ENCODE peak calls at places on chromosomes 5 and 9, in eight cellular contexts. One of them, this sample, is unnamed.

GRCh38 chr5:11527994-11528393 is 376.3 kb downstream of the CTNND2 start:
- DNase-seq in HFFc6: no peak
- DNase-seq in ELF-1: no peak
- DNase-seq in activated CD4-positive, alpha-beta T cell treated with anti-CD3 and anti-CD28 coated beads for 36 hours: no peak
- DNase-seq in stimulated activated CD8-positive, alpha-beta memory T cell treated with anti-CD3 and anti-CD28 coated beads, Interleukin-15, amount 100 ng/mL, for 48 hours: no peak
- DNase-seq in CD8-positive, alpha-beta memory T cell: no peak
- DNase-seq in GM12865: no peak
- DNase-seq in activated CD4-positive, CD25-positive, alpha-beta regulatory T cell: no peak
- DNase-seq in this sample: no peak

GRCh38 chr9:23496827-23497226 is 329.2 kb downstream of the ELAVL2 start:
- DNase-seq in CD8-positive, alpha-beta memory T cell: no peak
- DNase-seq in activated CD4-positive, CD25-positive, alpha-beta regulatory T cell: no peak
- DNase-seq in GM12865: no peak
- DNase-seq in HFFc6: no peak
- DNase-seq in activated CD4-positive, alpha-beta T cell treated with anti-CD3 and anti-CD28 coated beads for 36 hours: no peak
- DNase-seq in stimulated activated CD8-positive, alpha-beta memory T cell treated with anti-CD3 and anti-CD28 coated beads, Interleukin-15, amount 100 ng/mL, for 48 hours: no peak
- DNase-seq in ELF-1: no peak
- DNase-seq in this sample: no peak

GRCh38 chr5:91586232-91586631 is 203.1 kb upstream of the ARRDC3 start:
- DNase-seq in stimulated activated CD8-positive, alpha-beta memory T cell treated with anti-CD3 and anti-CD28 coated beads, Interleukin-15, amount 100 ng/mL, for 48 hours: no peak
- DNase-seq in activated CD4-positive, alpha-beta T cell treated with anti-CD3 and anti-CD28 coated beads for 36 hours: no peak
- DNase-seq in ELF-1: no peak
- DNase-seq in activated CD4-positive, CD25-positive, alpha-beta regulatory T cell: no peak
- DNase-seq in GM12865: no peak
- DNase-seq in CD8-positive, alpha-beta memory T cell: no peak
- DNase-seq in HFFc6: no peak
- DNase-seq in this sample: no peak

GRCh38 chr5:73897886-73898285 is 271.9 kb downstream of the ARHGEF28 start:
- DNase-seq in stimulated activated CD8-positive, alpha-beta memory T cell treated with anti-CD3 and anti-CD28 coated beads, Interleukin-15, amount 100 ng/mL, for 48 hours: no peak
- DNase-seq in HFFc6: no peak
- DNase-seq in activated CD4-positive, alpha-beta T cell treated with anti-CD3 and anti-CD28 coated beads for 36 hours: no peak
- DNase-seq in GM12865: no peak
- DNase-seq in activated CD4-positive, CD25-positive, alpha-beta regulatory T cell: no peak
- DNase-seq in ELF-1: no peak
- DNase-seq in CD8-positive, alpha-beta memory T cell: no peak
- DNase-seq in this sample: no peak

GRCh38 chr5:92505145-92505544 is 1075.9 kb downstream of the NR2F1-AS1 start:
- DNase-seq in HFFc6: no peak
- DNase-seq in activated CD4-positive, CD25-positive, alpha-beta regulatory T cell: no peak
- DNase-seq in ELF-1: no peak
- DNase-seq in stimulated activated CD8-positive, alpha-beta memory T cell treated with anti-CD3 and anti-CD28 coated beads, Interleukin-15, amount 100 ng/mL, for 48 hours: no peak
- DNase-seq in CD8-positive, alpha-beta memory T cell: no peak
- DNase-seq in activated CD4-positive, alpha-beta T cell treated with anti-CD3 and anti-CD28 coated beads for 36 hours: no peak
- DNase-seq in GM12865: no peak
- DNase-seq in this sample: peak

GRCh38 chr5:9283021-9283420 is 262.9 kb downstream of the SEMA5A start:
- DNase-seq in CD8-positive, alpha-beta memory T cell: no peak
- DNase-seq in HFFc6: peak
- DNase-seq in stimulated activated CD8-positive, alpha-beta memory T cell treated with anti-CD3 and anti-CD28 coated beads, Interleukin-15, amount 100 ng/mL, for 48 hours: no peak
- DNase-seq in ELF-1: no peak
- DNase-seq in activated CD4-positive, alpha-beta T cell treated with anti-CD3 and anti-CD28 coated beads for 36 hours: no peak
- DNase-seq in activated CD4-positive, CD25-positive, alpha-beta regulatory T cell: no peak
- DNase-seq in GM12865: no peak
- DNase-seq in this sample: no peak

GRCh38 chr5:133675376-133676154 is 63.2 kb upstream of the FSTL4 start:
- DNase-seq in ELF-1: no peak
- DNase-seq in GM12865: no peak
- DNase-seq in activated CD4-positive, CD25-positive, alpha-beta regulatory T cell: no peak
- DNase-seq in HFFc6: no peak
- DNase-seq in CD8-positive, alpha-beta memory T cell: no peak
- DNase-seq in stimulated activated CD8-positive, alpha-beta memory T cell treated with anti-CD3 and anti-CD28 coated beads, Interleukin-15, amount 100 ng/mL, for 48 hours: no peak
- DNase-seq in activated CD4-positive, alpha-beta T cell treated with anti-CD3 and anti-CD28 coated beads for 36 hours: no peak
- DNase-seq in this sample: no peak

GRCh38 chr9:104557179-104557634 is 11.8 kb upstream of the OR13C8 start:
- DNase-seq in activated CD4-positive, CD25-positive, alpha-beta regulatory T cell: no peak
- DNase-seq in GM12865: no peak
- DNase-seq in HFFc6: no peak
- DNase-seq in CD8-positive, alpha-beta memory T cell: no peak
- DNase-seq in ELF-1: peak
- DNase-seq in activated CD4-positive, alpha-beta T cell treated with anti-CD3 and anti-CD28 coated beads for 36 hours: no peak
- DNase-seq in stimulated activated CD8-positive, alpha-beta memory T cell treated with anti-CD3 and anti-CD28 coated beads, Interleukin-15, amount 100 ng/mL, for 48 hours: no peak
- DNase-seq in this sample: no peak

GRCh38 chr5:179154991-179155955 is 95.1 kb downstream of the ZNF354C start:
- DNase-seq in activated CD4-positive, CD25-positive, alpha-beta regulatory T cell: no peak
- DNase-seq in GM12865: no peak
- DNase-seq in HFFc6: no peak
- DNase-seq in CD8-positive, alpha-beta memory T cell: no peak
- DNase-seq in stimulated activated CD8-positive, alpha-beta memory T cell treated with anti-CD3 and anti-CD28 coated beads, Interleukin-15, amount 100 ng/mL, for 48 hours: no peak
- DNase-seq in activated CD4-positive, alpha-beta T cell treated with anti-CD3 and anti-CD28 coated beads for 36 hours: peak
- DNase-seq in ELF-1: no peak
- DNase-seq in this sample: no peak

GRCh38 chr9:70614786-70615565 is 200.5 kb upstream of the KLF9 start:
- DNase-seq in activated CD4-positive, alpha-beta T cell treated with anti-CD3 and anti-CD28 coated beads for 36 hours: no peak
- DNase-seq in ELF-1: no peak
- DNase-seq in activated CD4-positive, CD25-positive, alpha-beta regulatory T cell: no peak
- DNase-seq in GM12865: no peak
- DNase-seq in HFFc6: no peak
- DNase-seq in stimulated activated CD8-positive, alpha-beta memory T cell treated with anti-CD3 and anti-CD28 coated beads, Interleukin-15, amount 100 ng/mL, for 48 hours: no peak
- DNase-seq in CD8-positive, alpha-beta memory T cell: no peak
- DNase-seq in this sample: no peak

GRCh38 chr9:92151691-92152393 is 36.6 kb upstream of the SPTLC1 start:
- DNase-seq in activated CD4-positive, CD25-positive, alpha-beta regulatory T cell: no peak
- DNase-seq in ELF-1: peak
- DNase-seq in activated CD4-positive, alpha-beta T cell treated with anti-CD3 and anti-CD28 coated beads for 36 hours: no peak
- DNase-seq in stimulated activated CD8-positive, alpha-beta memory T cell treated with anti-CD3 and anti-CD28 coated beads, Interleukin-15, amount 100 ng/mL, for 48 hours: no peak
- DNase-seq in GM12865: no peak
- DNase-seq in HFFc6: peak
- DNase-seq in CD8-positive, alpha-beta memory T cell: no peak
- DNase-seq in this sample: peak

GRCh38 chr5:100898504-100899346 is 4.4 kb downstream of the ST8SIA4 start:
- DNase-seq in CD8-positive, alpha-beta memory T cell: no peak
- DNase-seq in ELF-1: no peak
- DNase-seq in GM12865: peak
- DNase-seq in activated CD4-positive, alpha-beta T cell treated with anti-CD3 and anti-CD28 coated beads for 36 hours: no peak
- DNase-seq in activated CD4-positive, CD25-positive, alpha-beta regulatory T cell: no peak
- DNase-seq in HFFc6: no peak
- DNase-seq in stimulated activated CD8-positive, alpha-beta memory T cell treated with anti-CD3 and anti-CD28 coated beads, Interleukin-15, amount 100 ng/mL, for 48 hours: no peak
- DNase-seq in this sample: no peak

GRCh38 chr5:108311682-108312081 is 70.2 kb downstream of the FBXL17 start:
- DNase-seq in HFFc6: no peak
- DNase-seq in stimulated activated CD8-positive, alpha-beta memory T cell treated with anti-CD3 and anti-CD28 coated beads, Interleukin-15, amount 100 ng/mL, for 48 hours: no peak
- DNase-seq in CD8-positive, alpha-beta memory T cell: no peak
- DNase-seq in ELF-1: no peak
- DNase-seq in activated CD4-positive, alpha-beta T cell treated with anti-CD3 and anti-CD28 coated beads for 36 hours: no peak
- DNase-seq in activated CD4-positive, CD25-positive, alpha-beta regulatory T cell: no peak
- DNase-seq in GM12865: no peak
- DNase-seq in this sample: no peak

GRCh38 chr5:172705576-172706084 is 64.6 kb downstream of the NEURL1B start:
- DNase-seq in ELF-1: no peak
- DNase-seq in HFFc6: peak
- DNase-seq in CD8-positive, alpha-beta memory T cell: no peak
- DNase-seq in activated CD4-positive, alpha-beta T cell treated with anti-CD3 and anti-CD28 coated beads for 36 hours: no peak
- DNase-seq in GM12865: no peak
- DNase-seq in activated CD4-positive, CD25-positive, alpha-beta regulatory T cell: no peak
- DNase-seq in stimulated activated CD8-positive, alpha-beta memory T cell treated with anti-CD3 and anti-CD28 coated beads, Interleukin-15, amount 100 ng/mL, for 48 hours: no peak
- DNase-seq in this sample: no peak

GRCh38 chr9:79651251-79651795 is 79.6 kb downstream of the TLE4 start:
- DNase-seq in activated CD4-positive, CD25-positive, alpha-beta regulatory T cell: no peak
- DNase-seq in GM12865: no peak
- DNase-seq in CD8-positive, alpha-beta memory T cell: no peak
- DNase-seq in activated CD4-positive, alpha-beta T cell treated with anti-CD3 and anti-CD28 coated beads for 36 hours: no peak
- DNase-seq in ELF-1: no peak
- DNase-seq in stimulated activated CD8-positive, alpha-beta memory T cell treated with anti-CD3 and anti-CD28 coated beads, Interleukin-15, amount 100 ng/mL, for 48 hours: no peak
- DNase-seq in HFFc6: no peak
- DNase-seq in this sample: no peak

GRCh38 chr9:127397722-127398647 is 1.0 kb downstream of the SLC2A8 start:
- DNase-seq in stimulated activated CD8-positive, alpha-beta memory T cell treated with anti-CD3 and anti-CD28 coated beads, Interleukin-15, amount 100 ng/mL, for 48 hours: no peak
- DNase-seq in CD8-positive, alpha-beta memory T cell: peak
- DNase-seq in activated CD4-positive, alpha-beta T cell treated with anti-CD3 and anti-CD28 coated beads for 36 hours: peak
- DNase-seq in HFFc6: peak
- DNase-seq in activated CD4-positive, CD25-positive, alpha-beta regulatory T cell: no peak
- DNase-seq in GM12865: peak
- DNase-seq in ELF-1: peak
- DNase-seq in this sample: peak

GRCh38 chr5:80516826-80517225 is 28.9 kb downstream of the FAM151B start:
- DNase-seq in activated CD4-positive, alpha-beta T cell treated with anti-CD3 and anti-CD28 coated beads for 36 hours: peak
- DNase-seq in GM12865: peak
- DNase-seq in stimulated activated CD8-positive, alpha-beta memory T cell treated with anti-CD3 and anti-CD28 coated beads, Interleukin-15, amount 100 ng/mL, for 48 hours: peak
- DNase-seq in CD8-positive, alpha-beta memory T cell: no peak
- DNase-seq in activated CD4-positive, CD25-positive, alpha-beta regulatory T cell: no peak
- DNase-seq in HFFc6: peak
- DNase-seq in ELF-1: no peak
- DNase-seq in this sample: peak

GRCh38 chr9:18333157-18333556 is 140.8 kb upstream of the ADAMTSL1 start:
- DNase-seq in CD8-positive, alpha-beta memory T cell: no peak
- DNase-seq in activated CD4-positive, CD25-positive, alpha-beta regulatory T cell: no peak
- DNase-seq in stimulated activated CD8-positive, alpha-beta memory T cell treated with anti-CD3 and anti-CD28 coated beads, Interleukin-15, amount 100 ng/mL, for 48 hours: no peak
- DNase-seq in GM12865: no peak
- DNase-seq in HFFc6: no peak
- DNase-seq in ELF-1: no peak
- DNase-seq in activated CD4-positive, alpha-beta T cell treated with anti-CD3 and anti-CD28 coated beads for 36 hours: no peak
- DNase-seq in this sample: peak

GRCh38 chr5:137566118-137566541 is 67.0 kb upstream of the SPOCK1 start:
- DNase-seq in ELF-1: no peak
- DNase-seq in GM12865: no peak
- DNase-seq in activated CD4-positive, alpha-beta T cell treated with anti-CD3 and anti-CD28 coated beads for 36 hours: no peak
- DNase-seq in activated CD4-positive, CD25-positive, alpha-beta regulatory T cell: no peak
- DNase-seq in stimulated activated CD8-positive, alpha-beta memory T cell treated with anti-CD3 and anti-CD28 coated beads, Interleukin-15, amount 100 ng/mL, for 48 hours: no peak
- DNase-seq in HFFc6: no peak
- DNase-seq in CD8-positive, alpha-beta memory T cell: no peak
- DNase-seq in this sample: no peak

GRCh38 chr5:18216016-18216415 is 581.8 kb downstream of the TAF11L14 start:
- DNase-seq in activated CD4-positive, CD25-positive, alpha-beta regulatory T cell: no peak
- DNase-seq in CD8-positive, alpha-beta memory T cell: no peak
- DNase-seq in activated CD4-positive, alpha-beta T cell treated with anti-CD3 and anti-CD28 coated beads for 36 hours: no peak
- DNase-seq in stimulated activated CD8-positive, alpha-beta memory T cell treated with anti-CD3 and anti-CD28 coated beads, Interleukin-15, amount 100 ng/mL, for 48 hours: no peak
- DNase-seq in HFFc6: no peak
- DNase-seq in ELF-1: no peak
- DNase-seq in GM12865: no peak
- DNase-seq in this sample: no peak